ENCODE peak calls at places on chromosomes 2 and 18, in seven cellular contexts. One of them, this sample, is unnamed.

GRCh38 chr18:40371673-40372072 is 1583.4 kb upstream of the PIK3C3 start:
- DNase-seq in astrocyte of the spinal cord: peak
- DNase-seq in WTC11: no peak
- DNase-seq in HFF-Myc: peak
- DNase-seq in fibroblast of the aortic adventitia: no peak
- DNase-seq in transverse colon: no peak
- DNase-seq in upper lobe of right lung: no peak
- DNase-seq in this sample: no peak

GRCh38 chr18:74899554-74899953 is 301.9 kb downstream of the ZNF407 start:
- DNase-seq in transverse colon: no peak
- DNase-seq in HFF-Myc: no peak
- DNase-seq in WTC11: no peak
- DNase-seq in astrocyte of the spinal cord: peak
- DNase-seq in upper lobe of right lung: no peak
- DNase-seq in fibroblast of the aortic adventitia: peak
- DNase-seq in this sample: no peak

GRCh38 chr18:9919564-9920232 is 5.9 kb downstream of the VAPA start:
- DNase-seq in fibroblast of the aortic adventitia: no peak
- DNase-seq in upper lobe of right lung: no peak
- DNase-seq in astrocyte of the spinal cord: no peak
- DNase-seq in WTC11: no peak
- DNase-seq in HFF-Myc: no peak
- DNase-seq in transverse colon: no peak
- DNase-seq in this sample: no peak

GRCh38 chr2:233892793-233893192 is 24.4 kb upstream of the TRPM8 start:
- DNase-seq in astrocyte of the spinal cord: no peak
- DNase-seq in fibroblast of the aortic adventitia: no peak
- DNase-seq in WTC11: no peak
- DNase-seq in upper lobe of right lung: no peak
- DNase-seq in transverse colon: no peak
- DNase-seq in HFF-Myc: no peak
- DNase-seq in this sample: no peak

GRCh38 chr2:13135369-13135768 is 418.6 kb downstream of the TRIB2 start:
- DNase-seq in transverse colon: no peak
- DNase-seq in upper lobe of right lung: no peak
- DNase-seq in HFF-Myc: no peak
- DNase-seq in astrocyte of the spinal cord: no peak
- DNase-seq in WTC11: no peak
- DNase-seq in fibroblast of the aortic adventitia: no peak
- DNase-seq in this sample: no peak

GRCh38 chr2:210961249-210961648 is 404.9 kb downstream of the CPS1 start:
- DNase-seq in upper lobe of right lung: no peak
- DNase-seq in HFF-Myc: no peak
- DNase-seq in WTC11: no peak
- DNase-seq in transverse colon: no peak
- DNase-seq in fibroblast of the aortic adventitia: no peak
- DNase-seq in astrocyte of the spinal cord: peak
- DNase-seq in this sample: no peak

GRCh38 chr18:44450220-44450619 is 230.5 kb upstream of the SETBP1 start:
- DNase-seq in upper lobe of right lung: no peak
- DNase-seq in fibroblast of the aortic adventitia: no peak
- DNase-seq in WTC11: no peak
- DNase-seq in astrocyte of the spinal cord: no peak
- DNase-seq in transverse colon: no peak
- DNase-seq in HFF-Myc: no peak
- DNase-seq in this sample: no peak

GRCh38 chr18:43278401-43278800 is 1.1 kb upstream of the SYT4 start:
- DNase-seq in transverse colon: no peak
- DNase-seq in HFF-Myc: no peak
- DNase-seq in astrocyte of the spinal cord: no peak
- DNase-seq in upper lobe of right lung: no peak
- DNase-seq in fibroblast of the aortic adventitia: no peak
- DNase-seq in WTC11: no peak
- DNase-seq in this sample: no peak

GRCh38 chr2:104944495-104944894 is 90.6 kb downstream of the POU3F3 start:
- DNase-seq in astrocyte of the spinal cord: peak
- DNase-seq in WTC11: peak
- DNase-seq in fibroblast of the aortic adventitia: peak
- DNase-seq in upper lobe of right lung: no peak
- DNase-seq in transverse colon: no peak
- DNase-seq in HFF-Myc: no peak
- DNase-seq in this sample: no peak

GRCh38 chr2:67237288-67237687 is 159.8 kb upstream of the ETAA1 start:
- DNase-seq in WTC11: no peak
- DNase-seq in HFF-Myc: no peak
- DNase-seq in transverse colon: no peak
- DNase-seq in astrocyte of the spinal cord: no peak
- DNase-seq in fibroblast of the aortic adventitia: no peak
- DNase-seq in upper lobe of right lung: no peak
- DNase-seq in this sample: no peak

GRCh38 chr2:109450574-109451265 is 163.0 kb downstream of the SEPTIN10 start:
- DNase-seq in fibroblast of the aortic adventitia: peak
- DNase-seq in HFF-Myc: no peak
- DNase-seq in astrocyte of the spinal cord: no peak
- DNase-seq in upper lobe of right lung: peak
- DNase-seq in transverse colon: no peak
- DNase-seq in WTC11: no peak
- DNase-seq in this sample: peak

GRCh38 chr2:67585400-67585799 is 188.3 kb downstream of the ETAA1 start:
- DNase-seq in transverse colon: no peak
- DNase-seq in HFF-Myc: no peak
- DNase-seq in WTC11: no peak
- DNase-seq in fibroblast of the aortic adventitia: no peak
- DNase-seq in upper lobe of right lung: no peak
- DNase-seq in astrocyte of the spinal cord: no peak
- DNase-seq in this sample: no peak

GRCh38 chr2:198374375-198375072 is 570.1 kb downstream of the PLCL1 start:
- DNase-seq in WTC11: peak
- DNase-seq in upper lobe of right lung: no peak
- DNase-seq in fibroblast of the aortic adventitia: peak
- DNase-seq in HFF-Myc: peak
- DNase-seq in astrocyte of the spinal cord: peak
- DNase-seq in transverse colon: peak
- DNase-seq in this sample: no peak

GRCh38 chr2:58702302-58702696 is 461.2 kb upstream of the FANCL start:
- DNase-seq in upper lobe of right lung: no peak
- DNase-seq in fibroblast of the aortic adventitia: no peak
- DNase-seq in astrocyte of the spinal cord: peak
- DNase-seq in WTC11: no peak
- DNase-seq in HFF-Myc: no peak
- DNase-seq in transverse colon: no peak
- DNase-seq in this sample: no peak

GRCh38 chr18:50397023-50397422 is 22.2 kb downstream of the SKA1 start:
- DNase-seq in HFF-Myc: no peak
- DNase-seq in fibroblast of the aortic adventitia: no peak
- DNase-seq in astrocyte of the spinal cord: no peak
- DNase-seq in transverse colon: no peak
- DNase-seq in upper lobe of right lung: no peak
- DNase-seq in WTC11: no peak
- DNase-seq in this sample: no peak

GRCh38 chr2:229774237-229774636 is 59.9 kb upstream of the DNER start:
- DNase-seq in WTC11: no peak
- DNase-seq in transverse colon: no peak
- DNase-seq in HFF-Myc: no peak
- DNase-seq in fibroblast of the aortic adventitia: no peak
- DNase-seq in upper lobe of right lung: no peak
- DNase-seq in astrocyte of the spinal cord: no peak
- DNase-seq in this sample: no peak

GRCh38 chr2:233437439-233437955 is 83.2 kb downstream of the DGKD start:
- DNase-seq in astrocyte of the spinal cord: no peak
- DNase-seq in transverse colon: no peak
- DNase-seq in WTC11: no peak
- DNase-seq in HFF-Myc: no peak
- DNase-seq in fibroblast of the aortic adventitia: no peak
- DNase-seq in upper lobe of right lung: peak
- DNase-seq in this sample: no peak

GRCh38 chr2:152740743-152741328 is 22.4 kb downstream of the ARL6IP6 start:
- DNase-seq in astrocyte of the spinal cord: peak
- DNase-seq in transverse colon: no peak
- DNase-seq in upper lobe of right lung: no peak
- DNase-seq in HFF-Myc: peak
- DNase-seq in WTC11: no peak
- DNase-seq in fibroblast of the aortic adventitia: peak
- DNase-seq in this sample: no peak

GRCh38 chr2:127421871-127422618 is 3.8 kb downstream of the PROC start:
- DNase-seq in HFF-Myc: no peak
- DNase-seq in transverse colon: no peak
- DNase-seq in fibroblast of the aortic adventitia: no peak
- DNase-seq in upper lobe of right lung: peak
- DNase-seq in WTC11: no peak
- DNase-seq in astrocyte of the spinal cord: no peak
- DNase-seq in this sample: no peak

GRCh38 chr2:7881038-7881437 is 800.8 kb upstream of the ID2 start:
- DNase-seq in fibroblast of the aortic adventitia: peak
- DNase-seq in astrocyte of the spinal cord: peak
- DNase-seq in transverse colon: no peak
- DNase-seq in WTC11: no peak
- DNase-seq in upper lobe of right lung: no peak
- DNase-seq in HFF-Myc: no peak
- DNase-seq in this sample: no peak

GRCh38 chr2:72144412-72144745 is 3.3 kb downstream of the CYP26B1 start:
- DNase-seq in upper lobe of right lung: no peak
- DNase-seq in transverse colon: no peak
- DNase-seq in WTC11: no peak
- DNase-seq in astrocyte of the spinal cord: no peak
- DNase-seq in HFF-Myc: no peak
- DNase-seq in fibroblast of the aortic adventitia: no peak
- DNase-seq in this sample: peak

GRCh38 chr2:239596298-239596697 is 195.5 kb upstream of the HDAC4 start:
- DNase-seq in WTC11: peak
- DNase-seq in upper lobe of right lung: no peak
- DNase-seq in transverse colon: no peak
- DNase-seq in HFF-Myc: no peak
- DNase-seq in astrocyte of the spinal cord: no peak
- DNase-seq in fibroblast of the aortic adventitia: no peak
- DNase-seq in this sample: no peak

GRCh38 chr2:174350018-174350417 is 15.3 kb downstream of the SP9 start:
- DNase-seq in upper lobe of right lung: no peak
- DNase-seq in astrocyte of the spinal cord: no peak
- DNase-seq in transverse colon: no peak
- DNase-seq in HFF-Myc: no peak
- DNase-seq in fibroblast of the aortic adventitia: no peak
- DNase-seq in WTC11: no peak
- DNase-seq in this sample: no peak
- TF ChIP-seq CTCF in upper lobe of right lung: peak
- TF ChIP-seq CTCF in astrocyte of the spinal cord: peak
- TF ChIP-seq CTCF in transverse colon: no peak
- TF ChIP-seq CTCF in HFF-Myc: peak
- TF ChIP-seq CTCF in fibroblast of the aortic adventitia: peak
- TF ChIP-seq CTCF in WTC11: no peak
- TF ChIP-seq CTCF in this sample: peak

GRCh38 chr2:231673348-231673770 is 35.0 kb upstream of the PTMA start:
- DNase-seq in fibroblast of the aortic adventitia: no peak
- DNase-seq in HFF-Myc: no peak
- DNase-seq in upper lobe of right lung: peak
- DNase-seq in transverse colon: peak
- DNase-seq in WTC11: peak
- DNase-seq in astrocyte of the spinal cord: peak
- DNase-seq in this sample: peak

GRCh38 chr2:231670892-231671616 is 37.3 kb upstream of the PTMA start:
- DNase-seq in astrocyte of the spinal cord: no peak
- DNase-seq in fibroblast of the aortic adventitia: no peak
- DNase-seq in upper lobe of right lung: no peak
- DNase-seq in WTC11: no peak
- DNase-seq in transverse colon: peak
- DNase-seq in HFF-Myc: no peak
- DNase-seq in this sample: no peak

GRCh38 chr2:231671617-231672350 is 36.5 kb upstream of the PTMA start:
- DNase-seq in transverse colon: peak
- DNase-seq in astrocyte of the spinal cord: no peak
- DNase-seq in upper lobe of right lung: no peak
- DNase-seq in WTC11: no peak
- DNase-seq in HFF-Myc: no peak
- DNase-seq in fibroblast of the aortic adventitia: no peak
- DNase-seq in this sample: peak

GRCh38 chr2:231674587-231675334 is 33.6 kb upstream of the PTMA start:
- DNase-seq in HFF-Myc: no peak
- DNase-seq in astrocyte of the spinal cord: peak
- DNase-seq in WTC11: peak
- DNase-seq in transverse colon: peak
- DNase-seq in fibroblast of the aortic adventitia: peak
- DNase-seq in upper lobe of right lung: peak
- DNase-seq in this sample: peak

GRCh38 chr2:231672617-231673347 is 35.5 kb upstream of the PTMA start:
- DNase-seq in fibroblast of the aortic adventitia: no peak
- DNase-seq in upper lobe of right lung: peak
- DNase-seq in astrocyte of the spinal cord: peak
- DNase-seq in WTC11: peak
- DNase-seq in transverse colon: peak
- DNase-seq in HFF-Myc: no peak
- DNase-seq in this sample: peak
- TF ChIP-seq CTCF in fibroblast of the aortic adventitia: peak
- TF ChIP-seq CTCF in upper lobe of right lung: peak
- TF ChIP-seq CTCF in astrocyte of the spinal cord: peak
- TF ChIP-seq CTCF in WTC11: no peak
- TF ChIP-seq CTCF in transverse colon: peak
- TF ChIP-seq CTCF in HFF-Myc: peak
- TF ChIP-seq CTCF in this sample: no peak

GRCh38 chr2:19769513-19769912 is 132.3 kb downstream of the TTC32 start:
- DNase-seq in astrocyte of the spinal cord: no peak
- DNase-seq in WTC11: no peak
- DNase-seq in transverse colon: no peak
- DNase-seq in HFF-Myc: no peak
- DNase-seq in fibroblast of the aortic adventitia: peak
- DNase-seq in upper lobe of right lung: no peak
- DNase-seq in this sample: no peak
- TF ChIP-seq CTCF in astrocyte of the spinal cord: peak
- TF ChIP-seq CTCF in WTC11: no peak
- TF ChIP-seq CTCF in transverse colon: no peak
- TF ChIP-seq CTCF in HFF-Myc: no peak
- TF ChIP-seq CTCF in fibroblast of the aortic adventitia: peak
- TF ChIP-seq CTCF in upper lobe of right lung: peak
- TF ChIP-seq CTCF in this sample: no peak

GRCh38 chr18:55579471-55579870 is 8.5 kb downstream of the TCF4 start:
- DNase-seq in fibroblast of the aortic adventitia: no peak
- DNase-seq in astrocyte of the spinal cord: no peak
- DNase-seq in transverse colon: no peak
- DNase-seq in HFF-Myc: no peak
- DNase-seq in WTC11: no peak
- DNase-seq in upper lobe of right lung: no peak
- DNase-seq in this sample: no peak

GRCh38 chr18:55579888-55580287 is 8.1 kb downstream of the TCF4 start:
- DNase-seq in upper lobe of right lung: no peak
- DNase-seq in astrocyte of the spinal cord: no peak
- DNase-seq in WTC11: no peak
- DNase-seq in transverse colon: no peak
- DNase-seq in HFF-Myc: no peak
- DNase-seq in fibroblast of the aortic adventitia: no peak
- DNase-seq in this sample: no peak

GRCh38 chr18:55575949-55576348 is 12.0 kb downstream of the TCF4 start:
- DNase-seq in WTC11: no peak
- DNase-seq in HFF-Myc: no peak
- DNase-seq in astrocyte of the spinal cord: no peak
- DNase-seq in fibroblast of the aortic adventitia: no peak
- DNase-seq in upper lobe of right lung: no peak
- DNase-seq in transverse colon: no peak
- DNase-seq in this sample: no peak

GRCh38 chr18:55575066-55575465 is 12.9 kb downstream of the TCF4 start:
- DNase-seq in transverse colon: no peak
- DNase-seq in astrocyte of the spinal cord: no peak
- DNase-seq in upper lobe of right lung: no peak
- DNase-seq in WTC11: no peak
- DNase-seq in HFF-Myc: no peak
- DNase-seq in fibroblast of the aortic adventitia: no peak
- DNase-seq in this sample: no peak

GRCh38 chr18:55577812-55578539 is 10.0 kb downstream of the TCF4 start:
- DNase-seq in transverse colon: no peak
- DNase-seq in HFF-Myc: no peak
- DNase-seq in upper lobe of right lung: no peak
- DNase-seq in WTC11: no peak
- DNase-seq in astrocyte of the spinal cord: no peak
- DNase-seq in fibroblast of the aortic adventitia: no peak
- DNase-seq in this sample: no peak
- TF ChIP-seq CTCF in transverse colon: no peak
- TF ChIP-seq CTCF in HFF-Myc: no peak
- TF ChIP-seq CTCF in upper lobe of right lung: no peak
- TF ChIP-seq CTCF in WTC11: no peak
- TF ChIP-seq CTCF in astrocyte of the spinal cord: no peak
- TF ChIP-seq CTCF in fibroblast of the aortic adventitia: no peak
- TF ChIP-seq CTCF in this sample: no peak